ENCODE peak calls at places on chromosomes 2 and 18, in eight cellular contexts. G is PC-3, I is neural progenitor cell, M is hepatocyte, A is GM23338, Z is HCT116, O is MM.1S, B is SK-N-SH. Q is an unnamed sample. For H4K20me1, the result is how much of the 10 kb centered on the place peaks cover.

GRCh38 chr18:77062518-77063003 is 70.0 kb downstream of the MBP start:
- DNase-seq in G (no peak), I (no peak), M (no peak), A (no peak), Z (no peak), O (peak), B (no peak), Q (peak)

GRCh38 chr2:1979101-1979500 is 234.8 kb upstream of the PXDN start:
- DNase-seq in G (no peak), I (no peak), M (no peak), A (no peak), Z (no peak), O (no peak), B (no peak), Q (no peak)

GRCh38 chr2:173126819-173127218 is 51.2 kb downstream of the MAP3K20 start:
- DNase-seq in G (peak), I (no peak), M (no peak), A (no peak), Z (no peak), O (peak), B (no peak), Q (no peak)

GRCh38 chr2:173652731-173653426 is 298.2 kb downstream of the CDCA7 start:
- DNase-seq in G (peak), I (peak), M (peak), A (no peak), Z (peak), O (no peak), B (no peak), Q (no peak)

GRCh38 chr18:27428120-27428519 is 243.0 kb upstream of the CHST9 start:
- DNase-seq in G (peak), I (no peak), M (peak), A (peak), Z (no peak), O (no peak), B (no peak), Q (no peak)

GRCh38 chr18:34592961-34593382 is 117.1 kb upstream of the DTNA start:
- DNase-seq in G (no peak), I (peak), M (peak), A (peak), Z (no peak), O (no peak), B (no peak), Q (no peak)

GRCh38 chr2:40315684-40316083 is 136.2 kb downstream of the SLC8A1 start:
- DNase-seq in G (peak), I (no peak), M (no peak), A (no peak), Z (no peak), O (no peak), B (no peak), Q (no peak)

GRCh38 chr2:38168710-38169480 is 92.9 kb upstream of the CYP1B1 start:
- DNase-seq in G (peak), I (no peak), M (no peak), A (no peak), Z (no peak), O (no peak), B (no peak), Q (no peak)

GRCh38 chr2:217438821-217439220 is 564.0 kb downstream of the TNS1 start:
- DNase-seq in G (no peak), I (no peak), M (no peak), A (no peak), Z (no peak), O (no peak), B (no peak), Q (no peak)

GRCh38 chr2:112433932-112434730 is 686 bp upstream of the RGPD8 start:
- DNase-seq in G (no peak), I (no peak), M (no peak), A (peak), Z (no peak), O (no peak), B (no peak), Q (no peak)

GRCh38 chr2:239046822-239047221 is 198.9 kb downstream of the TWIST2 start:
- DNase-seq in G (no peak), I (no peak), M (no peak), A (no peak), Z (no peak), O (no peak), B (no peak), Q (no peak)

GRCh38 chr2:85288244-85288725 is 39.5 kb downstream of the TGOLN2 start:
- DNase-seq in G (peak), I (peak), M (peak), A (peak), Z (peak), O (no peak), B (no peak), Q (no peak)

GRCh38 chr2:16663121-16663905 is 2.3 kb downstream of the CYRIA start:
- DNase-seq in G (no peak), I (no peak), M (no peak), A (no peak), Z (no peak), O (no peak), B (no peak), Q (peak)

GRCh38 chr2:170930132-170931109 is 1.4 kb downstream of the GORASP2 start:
- DNase-seq in G (peak), I (peak), M (peak), A (peak), Z (peak), O (peak), B (peak), Q (peak)

GRCh38 chr2:234861841-234862735 is 89.7 kb upstream of the SH3BP4 start:
- DNase-seq in G (no peak), I (no peak), M (no peak), A (no peak), Z (no peak), O (no peak), B (no peak), Q (no peak)

GRCh38 chr2:123086613-123087012 is 938.5 kb upstream of the CNTNAP5 start:
- DNase-seq in G (no peak), I (no peak), M (no peak), A (no peak), Z (no peak), O (no peak), B (no peak), Q (no peak)

GRCh38 chr2:173355132-173355865 is 627 bp downstream of the CDCA7 start:
- DNase-seq in G (peak), I (peak), M (peak), A (peak), Z (peak), O (peak), B (peak), Q (peak)

GRCh38 chr2:222320441-222321395 is 21.9 kb upstream of the PAX3 start:
- DNase-seq in G (no peak), I (peak), M (peak), A (peak), Z (no peak), O (no peak), B (peak), Q (no peak)

GRCh38 chr18:47250415-47251046 is 929 bp downstream of the SKOR2 start:
- DNase-seq in G (no peak), I (peak), M (no peak), A (peak), Z (no peak), O (no peak), B (peak), Q (no peak)

GRCh38 chr18:31680836-31681568 is 3.4 kb downstream of the B4GALT6 start:
- DNase-seq in G (peak), I (no peak), M (peak), A (peak), Z (no peak), O (peak), B (no peak), Q (peak)

GRCh38 chr2:55010149-55010591 is 40.1 kb downstream of the RTN4 start:
- DNase-seq in G (peak), I (peak), M (peak), A (no peak), Z (no peak), O (peak), B (no peak), Q (peak)

GRCh38 chr2:64980192-64980591 is 9.0 kb upstream of the SLC1A4 start:
- DNase-seq in G (no peak), I (no peak), M (no peak), A (no peak), Z (no peak), O (no peak), B (no peak), Q (no peak)

GRCh38 chr2:172404824-172405223 is 22.6 kb upstream of the ITGA6 start:
- DNase-seq in G (peak), I (no peak), M (no peak), A (no peak), Z (no peak), O (no peak), B (no peak), Q (no peak)

GRCh38 chr2:27955762-27956161 is 65.2 kb downstream of the BABAM2 start:
- DNase-seq in G (peak), I (no peak), M (no peak), A (no peak), Z (no peak), O (no peak), B (no peak), Q (no peak)

GRCh38 chr18:68779169-68779568 is 18.7 kb upstream of the CCDC102B start:
- DNase-seq in G (peak), I (no peak), M (peak), A (no peak), Z (no peak), O (no peak), B (no peak), Q (no peak)

DNA sequence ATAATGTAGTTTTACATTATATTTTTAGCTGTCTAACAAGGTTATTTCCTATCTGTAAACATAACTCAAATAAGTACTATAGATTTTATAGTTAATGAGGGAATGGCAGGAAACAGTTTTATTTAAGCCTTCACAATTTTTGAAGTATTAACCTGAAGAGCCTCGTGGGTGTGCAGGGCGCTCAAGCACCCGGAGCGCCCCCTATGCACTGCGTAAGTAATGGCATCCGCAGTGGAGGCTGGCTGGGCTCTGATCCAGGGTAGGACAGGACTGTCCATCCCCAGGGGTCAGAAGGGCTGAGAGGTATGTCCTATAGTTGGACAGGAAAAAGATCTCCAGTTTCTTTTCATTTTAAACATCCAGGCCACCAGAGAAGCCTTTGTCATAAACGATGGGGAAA is 8.2 kb upstream of the GBX2 start:
- DNase-seq in G (peak), I (peak), M (no peak), A (peak), Z (no peak), O (no peak), B (peak), Q (peak)
- TF ChIP-seq CTCF in G (peak), I (peak), M (peak), A (peak), Z (peak), O (peak), B (peak), Q (peak)

GRCh38 chr2:3453196-3453845 is 66.0 kb downstream of the ADI1 start:
- DNase-seq in G (no peak), I (no peak), M (no peak), A (no peak), Z (no peak), O (no peak), B (no peak), Q (no peak)
- H4K20me1 ChIP-seq in G (under half), I (under half), M (under half), A (under half), Z (under half), O (under half), B (under half), Q (under half)

DNA sequence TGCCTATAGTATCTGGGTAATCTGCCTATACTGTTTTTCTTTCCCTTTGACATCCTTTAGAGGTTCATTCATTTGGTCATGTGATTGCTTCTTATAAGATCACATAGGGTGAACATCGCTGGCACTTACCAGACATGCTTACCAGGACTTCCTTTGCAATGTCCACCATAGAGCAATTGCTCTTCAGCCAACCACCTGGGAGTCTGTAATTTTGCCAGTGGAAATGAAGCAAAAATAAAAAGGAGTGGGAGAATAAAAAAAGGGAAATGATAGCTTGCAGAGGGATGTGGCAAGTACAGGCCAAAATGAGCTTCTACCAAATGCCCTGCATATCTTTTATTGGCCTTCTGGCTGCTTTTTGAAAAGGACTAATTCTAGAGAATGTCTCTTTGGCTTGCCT is 557.6 kb downstream of the DCC start:
- DNase-seq in G (no peak), I (no peak), M (no peak), A (no peak), Z (no peak), O (no peak), B (no peak), Q (no peak)
- TF ChIP-seq EZH2phosphoT487 in G (no peak), I (no peak), M (no peak), A (no peak), Z (no peak), O (no peak), B (no peak), Q (no peak)

GRCh38 chr18:7601249-7601620 is 34.1 kb downstream of the PTPRM start:
- DNase-seq in G (peak), I (no peak), M (no peak), A (peak), Z (no peak), O (peak), B (no peak), Q (no peak)

GRCh38 chr18:7600036-7600435 is 32.9 kb downstream of the PTPRM start:
- DNase-seq in G (no peak), I (no peak), M (no peak), A (no peak), Z (no peak), O (no peak), B (no peak), Q (no peak)

GRCh38 chr18:7600528-7601248 is 33.6 kb downstream of the PTPRM start:
- DNase-seq in G (no peak), I (no peak), M (no peak), A (no peak), Z (no peak), O (no peak), B (no peak), Q (no peak)

GRCh38 chr18:7603259-7604000 is 36.3 kb downstream of the PTPRM start:
- DNase-seq in G (no peak), I (peak), M (no peak), A (peak), Z (no peak), O (no peak), B (no peak), Q (no peak)

GRCh38 chr18:7601936-7602335 is 34.8 kb downstream of the PTPRM start:
- DNase-seq in G (no peak), I (no peak), M (no peak), A (no peak), Z (no peak), O (no peak), B (no peak), Q (no peak)
- TF ChIP-seq CTCF in G (no peak), I (no peak), M (no peak), A (no peak), Z (no peak), O (no peak), B (no peak), Q (no peak)

GRCh38 chr2:70985283-70985688 is 6.9 kb downstream of the ANKRD53 start:
- DNase-seq in G (no peak), I (no peak), M (no peak), A (no peak), Z (no peak), O (no peak), B (no peak), Q (no peak)
- H4K20me1 ChIP-seq in G (under half), I (under half), M (under half), A (under half), Z (under half), O (under half), B (under half), Q (under half)

GRCh38 chr18:13048061-13048605 is 57.0 kb downstream of the CEP192 start:
- DNase-seq in G (no peak), I (no peak), M (no peak), A (no peak), Z (no peak), O (no peak), B (no peak), Q (no peak)

GRCh38 chr18:13051159-13051558 is 60.0 kb downstream of the CEP192 start:
- DNase-seq in G (no peak), I (no peak), M (no peak), A (no peak), Z (no peak), O (no peak), B (no peak), Q (no peak)

GRCh38 chr18:13051950-13052349 is 60.8 kb downstream of the CEP192 start:
- DNase-seq in G (peak), I (no peak), M (no peak), A (no peak), Z (no peak), O (no peak), B (no peak), Q (peak)
- TF ChIP-seq EZH2phosphoT487 in G (no peak), I (no peak), M (no peak), A (no peak), Z (no peak), O (no peak), B (no peak), Q (no peak)

GRCh38 chr18:79396431-79397287 is 929 bp downstream of the NFATC1 start:
- DNase-seq in G (peak), I (peak), M (peak), A (no peak), Z (no peak), O (no peak), B (no peak), Q (peak)

GRCh38 chr18:79395761-79396404 is at the start of gene NFATC1:
- DNase-seq in G (peak), I (peak), M (peak), A (peak), Z (no peak), O (no peak), B (no peak), Q (peak)

GRCh38 chr18:79397830-79398761 is 2.4 kb downstream of the NFATC1 start:
- DNase-seq in G (no peak), I (no peak), M (no peak), A (no peak), Z (no peak), O (no peak), B (no peak), Q (peak)

GRCh38 chr18:79395308-79395640 is 456 bp upstream of the NFATC1 start:
- DNase-seq in G (no peak), I (peak), M (no peak), A (no peak), Z (no peak), O (no peak), B (no peak), Q (no peak)

DNA sequence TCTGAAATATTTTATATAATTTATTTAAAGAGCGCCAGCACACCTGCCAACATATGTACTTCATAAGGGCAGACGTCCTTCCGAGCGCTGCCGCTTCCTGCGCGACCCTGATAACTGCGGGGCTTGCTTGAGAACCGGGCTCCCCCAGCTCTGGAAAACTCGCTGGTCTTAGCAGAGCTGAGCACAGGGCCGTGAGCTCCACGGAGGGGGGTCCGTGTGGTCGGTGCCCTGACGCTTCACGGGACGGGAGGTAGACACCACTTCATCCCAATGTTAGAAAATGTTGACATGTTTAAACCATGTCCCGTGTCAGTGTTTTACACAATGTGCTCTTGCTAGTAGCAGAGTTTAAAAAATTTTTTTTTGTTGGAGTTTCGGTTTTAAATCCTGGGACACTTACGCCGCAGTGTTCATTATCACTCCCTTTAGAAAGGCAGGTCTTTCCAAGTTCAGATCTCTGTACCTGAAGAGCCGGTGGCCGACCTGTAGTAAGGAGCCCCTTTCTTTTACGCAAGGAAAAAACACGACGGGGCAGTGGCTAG is 1.6 kb downstream of the NFATC1 start:
- DNase-seq in G (no peak), I (no peak), M (no peak), A (no peak), Z (no peak), O (no peak), B (no peak), Q (peak)
- TF ChIP-seq CTCF in G (no peak), I (no peak), M (no peak), A (no peak), Z (no peak), O (no peak), B (no peak), Q (no peak)